ENCODE peak calls at places on chromosomes 4 and X, in ten cellular contexts. G is Panc1; R is CD8-positive, alpha-beta memory T cell; N is body of pancreas; W is colonic mucosa; S is suprapubic skin; M is tibial artery; X is thoracic aorta; H is aorta; Y is AG04450. F is an unnamed sample. For H3K9me3, the result is how much of the 10 kb centered on the place peaks cover.

GRCh38 chrX:84162401-84162800 is 25.6 kb downstream of the RPS6KA6 start:
- DNase-seq in X (no peak), N (no peak), M (no peak), W (no peak), Y (no peak), R (no peak), G (no peak), S (no peak), H (no peak), F (no peak)

GRCh38 chr4:151204925-151205524 is 71.9 kb upstream of the PRSS48 start:
- DNase-seq in R (no peak), M (no peak), N (no peak), W (no peak), Y (no peak), S (no peak), H (no peak), G (no peak), X (no peak), F (no peak)

GRCh38 chr4:99405433-99406115 is 29.6 kb downstream of the ADH7 start:
- DNase-seq in N (peak), G (peak), R (peak), M (peak), Y (peak), X (peak), S (peak), H (no peak), W (peak), F (no peak)

GRCh38 chr4:41432889-41433288 is 105.1 kb upstream of the LIMCH1 start:
- DNase-seq in G (no peak), H (no peak), M (no peak), W (no peak), R (no peak), X (no peak), N (no peak), S (no peak), Y (no peak), F (no peak)

GRCh38 chr4:111937368-111937767 is 207.9 kb upstream of the FAM241A start:
- DNase-seq in N (no peak), W (no peak), R (no peak), M (no peak), S (no peak), H (no peak), Y (no peak), X (no peak), G (no peak), F (no peak)

GRCh38 chrX:14864626-14865025 is 8.2 kb downstream of the FANCB start:
- DNase-seq in N (no peak), X (no peak), H (no peak), W (no peak), M (no peak), Y (peak), G (no peak), R (no peak), S (no peak), F (no peak)

GRCh38 chr4:140238353-140239041 is 84.5 kb upstream of the MAML3 start:
- DNase-seq in H (peak), S (peak), W (peak), M (peak), R (no peak), Y (peak), X (peak), G (no peak), N (peak), F (peak)

GRCh38 chr4:52748432-52748831 is 2.8 kb downstream of the ERVMER34-1 start:
- DNase-seq in N (no peak), R (no peak), M (no peak), G (no peak), H (no peak), Y (no peak), S (no peak), X (no peak), W (no peak), F (no peak)

GRCh38 chrX:23908219-23909003 is 605 bp downstream of the CXorf58 start:
- DNase-seq in M (no peak), G (no peak), N (no peak), R (no peak), X (no peak), Y (no peak), S (no peak), H (no peak), W (no peak), F (no peak)

GRCh38 chr4:7785017-7785416 is 154.6 kb downstream of the AFAP1 start:
- DNase-seq in H (peak), X (no peak), G (no peak), S (peak), M (peak), N (no peak), R (no peak), Y (no peak), W (no peak), F (no peak)

GRCh38 chr4:124203613-124204284 is 508.8 kb downstream of the ANKRD50 start:
- DNase-seq in R (no peak), Y (peak), W (no peak), S (no peak), G (no peak), M (no peak), X (no peak), N (no peak), H (no peak), F (no peak)

GRCh38 chr4:110619401-110620247 is 3.3 kb downstream of the PITX2 start:
- DNase-seq in M (no peak), H (peak), W (no peak), G (no peak), N (no peak), Y (no peak), X (no peak), R (no peak), S (no peak), F (peak)

GRCh38 chr4:82452026-82452425 is 21.6 kb downstream of the ENOPH1 start:
- DNase-seq in R (no peak), W (no peak), S (no peak), M (no peak), H (no peak), X (no peak), Y (no peak), G (no peak), N (no peak), F (no peak)

GRCh38 chr4:56181140-56181950 is 205.9 kb downstream of the AASDH start:
- DNase-seq in M (no peak), Y (no peak), H (no peak), X (no peak), G (no peak), R (no peak), W (no peak), S (no peak), N (no peak), F (no peak)

GRCh38 chr4:93370256-93370655 is 458.3 kb upstream of the ATOH1 start:
- DNase-seq in G (no peak), H (no peak), W (no peak), R (no peak), X (no peak), M (no peak), Y (no peak), S (no peak), N (no peak), F (no peak)

GRCh38 chrX:151151668-151152267 is 24.6 kb upstream of the GPR50 start:
- DNase-seq in H (no peak), Y (no peak), M (no peak), G (peak), S (no peak), W (peak), N (peak), X (no peak), R (peak), F (no peak)

GRCh38 chr4:159425749-159426376 is 323.0 kb downstream of the RAPGEF2 start:
- DNase-seq in H (no peak), R (no peak), N (no peak), M (no peak), W (no peak), S (no peak), X (no peak), G (no peak), Y (no peak), F (no peak)

GRCh38 chr4:119209077-119209476 is 3.4 kb upstream of the USP53 start:
- DNase-seq in Y (peak), W (no peak), G (peak), H (no peak), S (no peak), N (no peak), M (no peak), R (no peak), X (no peak), F (no peak)

GRCh38 chr4:130479020-130479419 is 1383.1 kb downstream of the C4orf33 start:
- DNase-seq in W (no peak), N (no peak), S (no peak), H (no peak), R (no peak), X (no peak), M (no peak), Y (no peak), G (no peak), F (no peak)

GRCh38 chr4:48902266-48902665 is 4.3 kb downstream of the OCIAD2 start:
- DNase-seq in S (no peak), N (no peak), W (peak), H (no peak), G (no peak), R (no peak), X (no peak), M (no peak), Y (no peak), F (no peak)

GRCh38 chr4:122334828-122335227 is 44.0 kb upstream of the ADAD1 start:
- DNase-seq in R (no peak), H (no peak), Y (no peak), G (no peak), N (no peak), W (no peak), S (no peak), M (no peak), X (no peak), F (no peak)

GRCh38 chr4:150209140-150209829 is 131.0 kb downstream of the DCLK2 start:
- DNase-seq in R (no peak), Y (peak), G (no peak), N (peak), X (no peak), S (no peak), H (peak), M (peak), W (peak), F (no peak)

GRCh38 chr4:86223472-86223871 is 136.4 kb downstream of the MAPK10 start:
- DNase-seq in Y (peak), W (no peak), M (no peak), X (no peak), H (no peak), N (no peak), S (no peak), R (no peak), G (peak), F (no peak)

GRCh38 chr4:84500386-84501196 is 1.5 kb upstream of the NKX6-1 start:
- DNase-seq in G (no peak), R (no peak), N (no peak), W (no peak), S (no peak), H (no peak), M (no peak), Y (no peak), X (no peak), F (no peak)

GRCh38 chrX:3648084-3648483 is 65.4 kb downstream of the PRKX start:
- DNase-seq in S (no peak), X (no peak), M (no peak), G (no peak), Y (no peak), N (no peak), H (no peak), W (no peak), R (no peak), F (no peak)

GRCh38 chr4:141416677-141417363 is 196.1 kb downstream of the ZNF330 start:
- DNase-seq in Y (no peak), S (no peak), G (no peak), W (no peak), R (no peak), X (no peak), H (no peak), M (no peak), N (no peak), F (no peak)

GRCh38 chrX:154534526-154535322 is 11.9 kb downstream of the G6PD start:
- DNase-seq in W (peak), S (peak), R (peak), X (no peak), M (peak), N (peak), Y (no peak), H (peak), G (no peak), F (peak)

GRCh38 chrX:97672138-97672537 is 788.4 kb downstream of the RPA4 start:
- DNase-seq in X (no peak), M (no peak), Y (no peak), G (no peak), S (no peak), N (no peak), H (no peak), R (no peak), W (peak), F (no peak)

GRCh38 chrX:141142946-141143345 is 34.0 kb downstream of the LDOC1 start:
- DNase-seq in X (no peak), S (no peak), M (no peak), Y (no peak), R (no peak), W (no peak), G (no peak), N (no peak), H (no peak), F (no peak)

GRCh38 chr4:141028024-141028529 is 105.2 kb downstream of the RNF150 start:
- DNase-seq in X (no peak), W (no peak), R (no peak), G (no peak), N (no peak), Y (no peak), S (no peak), H (no peak), M (no peak), F (no peak)

GRCh38 chrX:9532349-9532748 is 67.5 kb downstream of the TBL1X start:
- DNase-seq in S (no peak), H (no peak), R (no peak), N (no peak), M (peak), W (no peak), Y (no peak), X (no peak), G (no peak), F (no peak)

GRCh38 chrX:39874202-39874816 is 223.4 kb downstream of the BCOR start:
- DNase-seq in W (no peak), R (no peak), N (no peak), X (no peak), M (no peak), H (no peak), G (no peak), S (no peak), Y (no peak), F (no peak)

GRCh38 chrX:39238017-39238416 is 436.8 kb downstream of the MID1IP1 start:
- DNase-seq in W (no peak), Y (no peak), M (no peak), S (no peak), H (no peak), X (no peak), R (no peak), N (no peak), G (no peak), F (no peak)

GRCh38 chr4:184755278-184755677 is 21.4 kb upstream of the CENPU start:
- DNase-seq in X (no peak), S (no peak), H (no peak), N (no peak), M (no peak), W (no peak), Y (no peak), G (no peak), R (no peak), F (no peak)

DNA sequence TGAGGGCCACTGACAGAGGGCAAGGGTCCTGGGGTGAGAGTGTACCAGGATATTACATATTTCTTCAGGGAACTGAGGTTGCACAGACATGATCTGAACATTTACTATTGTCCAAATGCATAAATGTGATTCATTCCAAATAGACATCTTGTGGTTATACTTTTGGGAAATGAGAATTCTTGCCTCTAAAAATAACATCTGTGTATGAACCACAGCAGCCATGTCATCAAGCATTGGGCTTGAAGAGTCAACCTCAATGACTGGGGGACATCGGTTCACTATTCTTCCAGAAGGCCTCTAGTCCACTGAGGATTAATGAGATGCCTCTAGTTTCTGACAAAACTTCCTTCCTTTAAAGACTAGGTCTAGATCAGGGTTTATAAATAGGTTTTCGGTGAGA is 193.1 kb upstream of the GPC4 start:
- DNase-seq in M (no peak), N (no peak), G (no peak), X (no peak), W (no peak), Y (no peak), R (no peak), H (no peak), S (no peak), F (no peak)
- H3K9me3 ChIP-seq in M (under half), N (under half), G (under half), X (under half), W (under half), Y (under half), R (under half), H (under half), S (under half), F (under half)

GRCh38 chrX:155899366-155899765 is 18.2 kb downstream of the VAMP7 start:
- DNase-seq in S (no peak), N (no peak), G (no peak), R (no peak), X (no peak), W (no peak), M (no peak), H (no peak), Y (no peak), F (no peak)

GRCh38 chrX:155900765-155901164 is 19.6 kb downstream of the VAMP7 start:
- DNase-seq in S (no peak), M (no peak), H (no peak), X (no peak), N (no peak), G (no peak), R (no peak), W (no peak), Y (no peak), F (no peak)

GRCh38 chrX:155893513-155893912 is 12.4 kb downstream of the VAMP7 start:
- DNase-seq in M (no peak), G (no peak), R (no peak), S (no peak), W (no peak), H (no peak), N (no peak), X (no peak), Y (no peak), F (no peak)

DNA sequence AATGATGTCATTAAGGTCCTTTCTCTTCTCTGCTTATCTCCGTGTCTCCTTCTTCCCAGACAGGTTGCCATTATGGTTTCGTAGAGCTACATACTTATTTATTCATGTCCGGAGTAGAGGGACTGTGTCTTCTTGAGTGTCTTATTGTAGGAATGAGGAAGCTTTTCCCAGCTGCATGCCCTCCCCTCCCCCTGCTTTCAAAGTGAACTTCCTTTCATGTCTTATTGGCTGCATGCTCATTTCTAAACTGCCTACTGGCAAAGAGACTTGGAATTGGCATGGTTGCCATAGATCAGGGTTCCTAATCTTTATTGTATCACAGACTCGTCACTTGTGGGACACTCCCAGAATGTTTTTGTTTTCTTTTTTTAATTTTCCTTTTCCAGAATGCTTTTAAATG is 15.4 kb downstream of the VAMP7 start:
- DNase-seq in M (no peak), R (no peak), W (no peak), G (no peak), Y (no peak), N (no peak), X (no peak), H (no peak), S (no peak), F (no peak)
- H3K9me3 ChIP-seq in M (under half), R (under half), W (under half), G (under half), Y (under half), N (under half), X (under half), H (under half), S (under half), F (under half)

GRCh38 chrX:30795981-30796958 is 92.8 kb downstream of the TAB3 start:
- DNase-seq in M (no peak), S (no peak), N (no peak), G (no peak), H (no peak), X (no peak), Y (no peak), R (no peak), W (no peak), F (no peak)

GRCh38 chrX:30791296-30792278 is 97.5 kb downstream of the TAB3 start:
- DNase-seq in N (no peak), Y (no peak), M (no peak), W (no peak), G (no peak), H (peak), S (peak), X (no peak), R (no peak), F (peak)

GRCh38 chrX:30794497-30794896 is 94.6 kb downstream of the TAB3 start:
- DNase-seq in Y (no peak), W (no peak), S (no peak), R (no peak), M (no peak), G (no peak), H (no peak), X (no peak), N (no peak), F (no peak)

GRCh38 chrX:30793767-30794103 is 95.3 kb downstream of the TAB3 start:
- DNase-seq in N (no peak), G (no peak), M (no peak), H (no peak), Y (no peak), W (no peak), R (no peak), X (no peak), S (no peak), F (no peak)

GRCh38 chrX:30793075-30793766 is 95.8 kb downstream of the TAB3 start:
- DNase-seq in X (no peak), M (no peak), G (no peak), R (no peak), Y (no peak), N (no peak), W (no peak), H (peak), S (no peak), F (no peak)
- H3K9me3 ChIP-seq in X (under half), M (under half), G (under half), R (under half), Y (under half), N (under half), W (under half), H (half or more), S (under half), F (under half)

GRCh38 chr4:146621-147020 is 22.3 kb downstream of the ZNF718 start:
- DNase-seq in H (no peak), W (no peak), Y (no peak), N (no peak), X (no peak), S (no peak), M (no peak), R (no peak), G (no peak), F (no peak)
- H3K9me3 ChIP-seq in H (under half), W (under half), Y (under half), N (under half), X (half or more), S (half or more), M (half or more), R (under half), G (half or more), F (half or more)

GRCh38 chr4:173522160-173522873 is 7.7 kb downstream of the HAND2 start:
- DNase-seq in X (no peak), H (peak), Y (peak), M (peak), W (peak), R (no peak), N (peak), S (peak), G (no peak), F (peak)

GRCh38 chr4:173526034-173526482 is 4.0 kb downstream of the HAND2 start:
- DNase-seq in N (no peak), G (no peak), Y (no peak), R (no peak), M (no peak), H (no peak), S (no peak), W (no peak), X (no peak), F (no peak)

GRCh38 chr4:173522874-173523395 is 7.1 kb downstream of the HAND2 start:
- DNase-seq in G (no peak), R (no peak), X (no peak), H (no peak), Y (no peak), S (no peak), M (no peak), N (no peak), W (no peak), F (no peak)

GRCh38 chr4:173525118-173526033 is 4.7 kb downstream of the HAND2 start:
- DNase-seq in X (no peak), N (no peak), S (no peak), W (no peak), M (no peak), Y (no peak), H (no peak), R (no peak), G (no peak), F (no peak)

GRCh38 chr4:173524218-173525117 is 5.6 kb downstream of the HAND2 start:
- DNase-seq in Y (no peak), M (no peak), W (no peak), N (no peak), H (no peak), X (no peak), S (no peak), G (no peak), R (no peak), F (no peak)
- H3K9me3 ChIP-seq in Y (under half), M (under half), W (under half), N (under half), H (under half), X (under half), S (under half), G (under half), R (under half), F (under half)